ENCODE peak calls at places on chromosomes 13 and 19, in eight cellular contexts. M is uterus; I is WTC11; H is HFFc6; X is HFF-Myc; P is stimulated activated naive CD8-positive, alpha-beta T cell treated with anti-CD3 and anti-CD28 coated beads, Interleukin-15, amount 100 ng/mL, for 72 hours; L is GM04504; J is psoas muscle. F is an unnamed sample.

GRCh38 chr13:99086869-99087129 is 108.9 kb upstream of the DOCK9 start:
- DNase-seq in M (no peak), I (no peak), H (no peak), X (no peak), P (peak; percentile 62), L (no peak), J (peak; percentile 68), F (peak; percentile 35)

GRCh38 chr19:5338661-5339469 is 1.7 kb downstream of the PTPRS start:
- DNase-seq in M (no peak), I (peak; percentile 56), H (no peak), X (no peak), P (no peak), L (no peak), J (no peak), F (no peak)

GRCh38 chr19:35310811-35311465 is 18.0 kb upstream of the CD22 start:
- DNase-seq in M (no peak), I (no peak), H (no peak), X (no peak), P (no peak), L (no peak), J (no peak), F (no peak)

GRCh38 chr13:64928704-64929499 is 2301.2 kb downstream of the PCDH9 start:
- DNase-seq in M (no peak), I (no peak), H (peak; percentile 88), X (peak; percentile 19), P (no peak), L (peak; percentile 27), J (no peak), F (no peak)

GRCh38 chr13:51113186-51113881 is 2.3 kb upstream of the C13orf42 start:
- DNase-seq in M (no peak), I (no peak), H (no peak), X (no peak), P (no peak), L (no peak), J (no peak), F (no peak)

GRCh38 chr13:47478985-47479384 is 522.1 kb downstream of the SUCLA2 start:
- DNase-seq in M (no peak), I (no peak), H (no peak), X (no peak), P (no peak), L (no peak), J (no peak), F (peak; percentile 47)

GRCh38 chr13:89514534-89515312 is 1832.8 kb upstream of the MIR17HG start:
- DNase-seq in M (no peak), I (peak; percentile 20), H (no peak), X (no peak), P (no peak), L (no peak), J (no peak), F (no peak)

GRCh38 chr13:29902632-29903305 is 52.4 kb upstream of the UBL3 start:
- DNase-seq in M (no peak), I (no peak), H (no peak), X (no peak), P (no peak), L (no peak), J (no peak), F (no peak)

GRCh38 chr19:41998246-41999020 is 4.4 kb upstream of the ATP1A3 start:
- DNase-seq in M (no peak), I (peak; percentile 80), H (no peak), X (no peak), P (peak; percentile 59), L (no peak), J (no peak), F (peak; percentile 33)

GRCh38 chr19:32808236-32808635 is 61.3 kb downstream of the SLC7A9 start:
- DNase-seq in M (no peak), I (no peak), H (no peak), X (no peak), P (no peak), L (no peak), J (no peak), F (no peak)

GRCh38 chr19:39110263-39110967 is 15.2 kb upstream of the PAK4 start:
- DNase-seq in M (no peak), I (peak; percentile 75), H (no peak), X (no peak), P (peak; percentile 65), L (no peak), J (no peak), F (peak; percentile 78)

GRCh38 chr13:97279913-97280312 is 57.8 kb downstream of the MBNL2 start:
- DNase-seq in M (no peak), I (no peak), H (peak; percentile 75), X (no peak), P (no peak), L (no peak), J (no peak), F (no peak)

GRCh38 chr19:45103200-45103624 is 10.2 kb downstream of the PPP1R37 start:
- DNase-seq in M (no peak), I (no peak), H (no peak), X (no peak), P (peak; percentile 41), L (no peak), J (no peak), F (no peak)

GRCh38 chr13:20901668-20902437 is 693 bp downstream of the XPO4 start:
- DNase-seq in M (no peak), I (peak; percentile 28), H (peak; percentile 24), X (no peak), P (peak; percentile 36), L (no peak), J (peak; percentile 63), F (no peak)

GRCh38 chr19:18293642-18294466 is 12.4 kb upstream of the JUND start:
- DNase-seq in M (no peak), I (no peak), H (no peak), X (no peak), P (no peak), L (no peak), J (no peak), F (no peak)

GRCh38 chr13:91722267-91722884 is 324.0 kb downstream of the GPC5 start:
- DNase-seq in M (no peak), I (no peak), H (peak; percentile 2), X (no peak), P (no peak), L (no peak), J (no peak), F (no peak)

GRCh38 chr13:32837973-32838940 is 178.0 kb upstream of the KL start:
- DNase-seq in M (no peak), I (no peak), H (no peak), X (no peak), P (no peak), L (no peak), J (no peak), F (no peak)

GRCh38 chr19:54439174-54439851 is 9.7 kb upstream of the LENG8 start:
- DNase-seq in M (no peak), I (peak; percentile 79), H (no peak), X (no peak), P (no peak), L (no peak), J (no peak), F (no peak)

GRCh38 chr19:21143846-21144245 is 2.0 kb downstream of the ZNF431 start:
- DNase-seq in M (no peak), I (no peak), H (no peak), X (no peak), P (no peak), L (peak; percentile 0), J (no peak), F (no peak)

GRCh38 chr13:74657765-74658164 is 523.6 kb upstream of the KLF12 start:
- DNase-seq in M (no peak), I (no peak), H (no peak), X (no peak), P (no peak), L (no peak), J (no peak), F (no peak)

GRCh38 chr13:96229356-96229755 is 139.4 kb downstream of the HS6ST3 start:
- DNase-seq in M (no peak), I (no peak), H (no peak), X (no peak), P (no peak), L (no peak), J (no peak), F (no peak)

GRCh38 chr19:29172302-29172701 is 40.6 kb downstream of the UQCRFS1 start:
- DNase-seq in M (no peak), I (no peak), H (no peak), X (no peak), P (no peak), L (no peak), J (no peak), F (no peak)